ENCODE peak calls at places on chromosome 22, in nine cellular contexts. T, J, V, E, M, O, I, W and Q are unnamed samples.

GRCh38 chr22:44746836-44747519 is 5.4 kb upstream of the ARHGAP8 start:
- DNase-seq in I (no peak), O (no peak), V (peak; percentile 38), E (no peak), T (no peak), J (no peak), M (no peak), W (peak; percentile 86), Q (no peak)

GRCh38 chr22:44438056-44438455 is 60.0 kb downstream of the RTL6 start:
- DNase-seq in J (no peak), T (no peak), I (no peak), V (no peak), M (no peak), W (no peak), E (no peak), O (no peak), Q (no peak)

GRCh38 chr22:45934659-45935341 is 42.2 kb downstream of the WNT7B start:
- DNase-seq in W (peak; percentile 56), O (no peak), E (no peak), V (peak; percentile 100), M (peak; percentile 70), T (peak; percentile 44), J (peak; percentile 89), I (peak; percentile 68), Q (no peak)

GRCh38 chr22:20010307-20011122 is 6.1 kb downstream of the ARVCF start:
- DNase-seq in I (no peak), O (no peak), V (peak; percentile 83), W (no peak), T (no peak), E (no peak), J (no peak), M (peak; percentile 29), Q (no peak)

GRCh38 chr22:46450931-46451660 is 86.3 kb downstream of the CELSR1 start:
- DNase-seq in O (no peak), J (no peak), E (no peak), M (no peak), V (no peak), I (no peak), T (peak; percentile 41), W (no peak), Q (no peak)

GRCh38 chr22:32625985-32626384 is 151.4 kb downstream of the FBXO7 start:
- DNase-seq in W (peak; percentile 29), I (no peak), J (no peak), M (no peak), E (no peak), V (no peak), O (no peak), T (no peak), Q (no peak)

GRCh38 chr22:44729391-44730012 is 22.9 kb upstream of the ARHGAP8 start:
- DNase-seq in E (peak; percentile 60), I (peak; percentile 16), O (no peak), W (no peak), M (no peak), J (peak; percentile 50), T (peak; percentile 43), V (peak; percentile 93), Q (no peak)

GRCh38 chr22:20607157-20607907 is 99.9 kb downstream of the MED15 start:
- DNase-seq in J (no peak), E (no peak), O (no peak), I (no peak), W (no peak), V (peak; percentile 62), M (no peak), T (no peak), Q (no peak)

GRCh38 chr22:32837803-32838202 is 36.3 kb downstream of the TIMP3 start:
- DNase-seq in M (no peak), V (no peak), W (no peak), E (no peak), T (no peak), J (no peak), O (no peak), I (no peak), Q (no peak)

GRCh38 chr22:46070215-46070721 is 80.1 kb upstream of the PPARA start:
- DNase-seq in I (no peak), J (peak; percentile 79), V (peak; percentile 92), O (no peak), T (peak; percentile 82), W (peak; percentile 95), M (peak; percentile 84), E (peak; percentile 92), Q (peak; percentile 94)

GRCh38 chr22:20090730-20091240 is 10.7 kb downstream of the DGCR8 start:
- DNase-seq in W (no peak), E (no peak), V (peak; percentile 79), J (no peak), T (no peak), O (no peak), M (peak; percentile 21), I (no peak), Q (no peak)

GRCh38 chr22:45975266-45976161 is 1.4 kb downstream of the WNT7B start:
- DNase-seq in J (no peak), V (peak; percentile 83), M (no peak), W (no peak), T (peak; percentile 65), O (no peak), I (no peak), E (no peak), Q (no peak)

GRCh38 chr22:19043111-19044085 is 78.8 kb downstream of the DGCR2 start:
- DNase-seq in O (no peak), T (no peak), J (peak; percentile 9), W (peak; percentile 56), E (no peak), V (peak; percentile 92), I (no peak), M (no peak), Q (peak; percentile 42)

GRCh38 chr22:40036591-40037225 is 42.0 kb downstream of the FAM83F start:
- DNase-seq in M (peak; percentile 63), E (peak; percentile 54), V (peak; percentile 93), W (peak; percentile 76), T (peak; percentile 43), J (peak; percentile 82), I (peak; percentile 20), O (peak; percentile 63), Q (peak; percentile 76)

DNA sequence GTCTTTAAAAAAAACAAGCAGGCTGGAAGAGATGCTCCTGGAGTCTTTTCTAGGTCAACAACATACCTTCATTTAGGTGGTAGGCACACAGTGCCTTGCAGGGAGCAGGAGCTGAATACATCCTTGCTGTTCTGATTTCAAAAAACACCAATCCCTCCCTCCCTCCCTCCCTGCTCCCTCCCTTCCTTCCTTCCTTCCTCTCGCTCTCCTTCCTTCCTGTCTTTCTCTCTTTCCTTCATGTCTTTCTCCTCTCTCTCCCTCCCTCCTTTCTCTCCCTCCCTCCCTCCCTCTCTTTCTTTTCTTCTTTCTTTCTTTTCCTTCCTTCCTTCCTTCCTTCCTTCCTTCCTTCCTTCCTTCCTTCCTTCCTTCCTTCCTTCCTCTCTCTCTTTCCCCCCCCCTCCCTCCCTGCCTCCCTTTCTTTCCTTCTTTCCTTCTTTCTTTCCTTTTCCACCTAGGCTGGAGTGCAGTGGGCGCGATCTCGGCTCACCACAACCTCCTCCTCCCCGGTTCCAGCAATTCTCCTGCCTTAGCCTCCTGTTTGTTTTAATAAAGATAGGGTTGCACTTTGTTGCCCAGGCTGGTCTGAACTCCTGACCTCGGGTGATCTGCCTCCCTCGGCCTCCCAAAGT is 245.1 kb downstream of the MIAT start:
- DNase-seq in M (no peak), I (no peak), W (no peak), J (no peak), O (no peak), T (no peak), V (no peak), E (no peak), Q (no peak)
- H3K4me3 ChIP-seq in M (no peak overlapping the region), I (no peak overlapping the region), W (no peak overlapping the region), J (no peak overlapping the region), O (peak overlapping the region; percentile 44), T (no peak overlapping the region), V (no peak overlapping the region), E (no peak overlapping the region), Q (peak overlapping the region; percentile 24)

DNA sequence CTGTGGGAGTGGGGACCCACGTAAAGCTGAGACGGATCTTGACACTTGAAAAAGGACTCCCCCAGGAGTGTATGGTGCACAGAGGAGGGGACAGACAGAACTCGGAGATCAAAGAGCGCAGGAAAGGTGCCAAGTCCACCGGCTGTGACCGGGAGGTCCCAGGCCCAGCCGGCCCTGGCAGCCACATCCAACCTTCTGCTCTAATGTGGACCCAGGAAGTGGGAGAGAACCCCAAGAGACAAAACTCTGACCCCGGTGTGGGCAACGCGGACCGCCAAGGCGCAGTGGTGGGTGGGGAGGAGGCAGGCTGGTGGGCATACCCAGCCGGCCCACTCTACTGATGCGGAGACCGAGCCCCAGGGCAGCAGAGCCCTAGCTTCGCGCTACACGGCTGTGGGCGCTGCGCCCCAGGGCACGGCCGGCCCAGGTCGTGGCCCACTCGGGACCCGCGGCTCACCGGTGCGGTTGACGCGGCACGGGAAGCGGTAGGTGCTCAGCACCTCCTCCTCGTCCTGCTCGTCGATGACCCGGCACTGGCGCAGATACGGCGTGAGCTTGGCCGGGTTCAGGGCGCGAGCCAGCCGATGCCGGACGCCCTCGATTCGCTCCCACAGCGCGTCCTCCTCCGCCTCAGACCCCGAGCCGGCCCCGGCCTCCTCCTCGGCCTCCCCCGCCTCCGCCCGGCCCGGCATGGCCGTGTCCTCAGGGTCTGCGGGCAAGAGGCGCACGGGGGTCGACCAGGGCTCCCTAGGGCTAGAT is 527 bp downstream of the CARD10 start:
- DNase-seq in W (no peak), V (peak; percentile 54), I (no peak), M (no peak), E (no peak), J (no peak), O (no peak), T (no peak), Q (no peak)
- H3K4me3 ChIP-seq in W (no peak overlapping the region), V (peak overlapping the region; percentile 81), I (peak overlapping the region; percentile 49), M (peak overlapping the region; percentile 72), E (peak overlapping the region; percentile 66), J (peak overlapping the region; percentile 50), O (peak overlapping the region; percentile 69), T (peak overlapping the region; percentile 62), Q (peak overlapping the region; percentile 75)

GRCh38 chr22:50302041-50302541 is 5.4 kb downstream of the PLXNB2 start:
- DNase-seq in V (peak; percentile 98), W (no peak), T (no peak), I (no peak), J (no peak), M (no peak), O (no peak), E (peak; percentile 46), Q (no peak)

GRCh38 chr22:50302564-50302963 is 4.9 kb downstream of the PLXNB2 start:
- DNase-seq in J (no peak), O (no peak), E (no peak), W (no peak), T (no peak), V (no peak), M (no peak), I (no peak), Q (no peak)

GRCh38 chr22:50303848-50304527 is 3.5 kb downstream of the PLXNB2 start:
- DNase-seq in W (peak; percentile 90), M (peak; percentile 69), E (peak; percentile 59), T (peak; percentile 67), O (no peak), V (peak; percentile 96), J (no peak), I (no peak), Q (no peak)

GRCh38 chr22:50304528-50305392 is 2.7 kb downstream of the PLXNB2 start:
- DNase-seq in M (peak; percentile 87), W (peak; percentile 70), I (no peak), T (no peak), V (peak; percentile 95), J (peak; percentile 28), O (no peak), E (no peak), Q (no peak)

GRCh38 chr22:50303515-50303847 is 4.0 kb downstream of the PLXNB2 start:
- DNase-seq in T (no peak), V (no peak), J (no peak), I (no peak), E (no peak), O (no peak), W (no peak), M (peak; percentile 81), Q (no peak)
- H3K4me3 ChIP-seq in T (no peak overlapping the region), V (no peak overlapping the region), J (peak overlapping the region; percentile 15), I (no peak overlapping the region), E (peak overlapping the region; percentile 48), O (no peak overlapping the region), W (no peak overlapping the region), M (no peak overlapping the region), Q (peak overlapping the region; percentile 94)

GRCh38 chr22:36367066-36367465 is 20.7 kb downstream of the MYH9 start:
- DNase-seq in T (no peak), V (no peak), E (no peak), M (no peak), I (no peak), O (no peak), J (peak; percentile 48), W (no peak), Q (no peak)
- H3K4me3 ChIP-seq in T (no peak overlapping the region), V (no peak overlapping the region), E (peak overlapping the region; percentile 6), M (peak overlapping the region; percentile 7), I (no peak overlapping the region), O (no peak overlapping the region), J (no peak overlapping the region), W (no peak overlapping the region), Q (no peak overlapping the region)